ENCODE peak calls at places on chromosomes 11 and 22, in seven cellular contexts. One of them, this sample, is unnamed.

GRCh38 chr11:110184974-110185597 is 91.9 kb downstream of the ZC3H12C start:
- DNase-seq in ovary: peak
- DNase-seq in fibroblast of mammary gland: peak
- DNase-seq in brain microvascular endothelial cell: peak
- DNase-seq in AG04450: no peak
- DNase-seq in sigmoid colon: no peak
- DNase-seq in A549: no peak
- DNase-seq in this sample: peak

GRCh38 chr11:126416542-126417090 is 61.1 kb downstream of the ST3GAL4 start:
- DNase-seq in fibroblast of mammary gland: peak
- DNase-seq in sigmoid colon: peak
- DNase-seq in ovary: peak
- DNase-seq in AG04450: no peak
- DNase-seq in brain microvascular endothelial cell: peak
- DNase-seq in A549: no peak
- DNase-seq in this sample: peak

GRCh38 chr11:61189933-61190332 is 13.4 kb upstream of the PGA3 start:
- DNase-seq in ovary: no peak
- DNase-seq in fibroblast of mammary gland: no peak
- DNase-seq in sigmoid colon: no peak
- DNase-seq in brain microvascular endothelial cell: peak
- DNase-seq in AG04450: no peak
- DNase-seq in A549: no peak
- DNase-seq in this sample: no peak

GRCh38 chr22:30336752-30337460 is 10.2 kb upstream of the TBC1D10A start:
- DNase-seq in ovary: no peak
- DNase-seq in fibroblast of mammary gland: no peak
- DNase-seq in brain microvascular endothelial cell: no peak
- DNase-seq in sigmoid colon: no peak
- DNase-seq in A549: no peak
- DNase-seq in AG04450: no peak
- DNase-seq in this sample: no peak

GRCh38 chr11:110430267-110431211 is 791 bp downstream of the FDX1 start:
- DNase-seq in sigmoid colon: peak
- DNase-seq in A549: no peak
- DNase-seq in brain microvascular endothelial cell: no peak
- DNase-seq in ovary: peak
- DNase-seq in AG04450: no peak
- DNase-seq in fibroblast of mammary gland: peak
- DNase-seq in this sample: peak

GRCh38 chr22:42001706-42002105 is 3.1 kb downstream of the WBP2NL start:
- DNase-seq in A549: no peak
- DNase-seq in fibroblast of mammary gland: no peak
- DNase-seq in brain microvascular endothelial cell: no peak
- DNase-seq in ovary: no peak
- DNase-seq in AG04450: no peak
- DNase-seq in sigmoid colon: no peak
- DNase-seq in this sample: no peak

GRCh38 chr22:26970809-26971394 is 313.5 kb downstream of the MIAT start:
- DNase-seq in A549: no peak
- DNase-seq in fibroblast of mammary gland: no peak
- DNase-seq in ovary: no peak
- DNase-seq in sigmoid colon: no peak
- DNase-seq in AG04450: no peak
- DNase-seq in brain microvascular endothelial cell: no peak
- DNase-seq in this sample: no peak

GRCh38 chr11:102197759-102198158 is 87.5 kb downstream of the YAP1 start:
- DNase-seq in AG04450: no peak
- DNase-seq in brain microvascular endothelial cell: no peak
- DNase-seq in A549: no peak
- DNase-seq in ovary: no peak
- DNase-seq in sigmoid colon: no peak
- DNase-seq in fibroblast of mammary gland: no peak
- DNase-seq in this sample: no peak

GRCh38 chr11:32891657-32892354 is 805 bp upstream of the QSER1 start:
- DNase-seq in AG04450: no peak
- DNase-seq in brain microvascular endothelial cell: no peak
- DNase-seq in sigmoid colon: no peak
- DNase-seq in A549: peak
- DNase-seq in fibroblast of mammary gland: peak
- DNase-seq in ovary: no peak
- DNase-seq in this sample: peak

GRCh38 chr11:24496728-24497396 is at the start of gene LUZP2:
- DNase-seq in fibroblast of mammary gland: no peak
- DNase-seq in A549: no peak
- DNase-seq in AG04450: no peak
- DNase-seq in brain microvascular endothelial cell: peak
- DNase-seq in sigmoid colon: no peak
- DNase-seq in ovary: no peak
- DNase-seq in this sample: peak

GRCh38 chr22:40560551-40560950 is 76.0 kb downstream of the MRTFA start:
- DNase-seq in brain microvascular endothelial cell: peak
- DNase-seq in A549: no peak
- DNase-seq in fibroblast of mammary gland: peak
- DNase-seq in AG04450: peak
- DNase-seq in ovary: no peak
- DNase-seq in sigmoid colon: no peak
- DNase-seq in this sample: peak

GRCh38 chr11:405323-405975 is 9.3 kb downstream of the SIGIRR start:
- DNase-seq in A549: no peak
- DNase-seq in ovary: no peak
- DNase-seq in fibroblast of mammary gland: peak
- DNase-seq in sigmoid colon: peak
- DNase-seq in brain microvascular endothelial cell: no peak
- DNase-seq in AG04450: no peak
- DNase-seq in this sample: peak

GRCh38 chr22:35380537-35381423 is at the start of gene HMOX1:
- DNase-seq in AG04450: peak
- DNase-seq in ovary: peak
- DNase-seq in A549: peak
- DNase-seq in brain microvascular endothelial cell: peak
- DNase-seq in fibroblast of mammary gland: peak
- DNase-seq in sigmoid colon: peak
- DNase-seq in this sample: peak

GRCh38 chr11:56783448-56784041 is 35.0 kb upstream of the OR9G4 start:
- DNase-seq in A549: peak
- DNase-seq in fibroblast of mammary gland: peak
- DNase-seq in sigmoid colon: no peak
- DNase-seq in AG04450: peak
- DNase-seq in ovary: no peak
- DNase-seq in brain microvascular endothelial cell: peak
- DNase-seq in this sample: peak

GRCh38 chr11:85647078-85647477 is 689 bp upstream of the TMEM126A start:
- DNase-seq in fibroblast of mammary gland: no peak
- DNase-seq in ovary: no peak
- DNase-seq in A549: no peak
- DNase-seq in sigmoid colon: no peak
- DNase-seq in brain microvascular endothelial cell: no peak
- DNase-seq in AG04450: no peak
- DNase-seq in this sample: no peak

GRCh38 chr11:69301033-69301490 is 7.1 kb downstream of the MYEOV start:
- DNase-seq in brain microvascular endothelial cell: no peak
- DNase-seq in AG04450: no peak
- DNase-seq in A549: no peak
- DNase-seq in ovary: no peak
- DNase-seq in fibroblast of mammary gland: no peak
- DNase-seq in sigmoid colon: no peak
- DNase-seq in this sample: no peak

GRCh38 chr11:116960916-116961315 is 123.5 kb upstream of the APOA1 start:
- DNase-seq in ovary: no peak
- DNase-seq in fibroblast of mammary gland: peak
- DNase-seq in A549: no peak
- DNase-seq in sigmoid colon: no peak
- DNase-seq in AG04450: no peak
- DNase-seq in brain microvascular endothelial cell: peak
- DNase-seq in this sample: peak

GRCh38 chr11:129117595-129118350 is 74.4 kb downstream of the ARHGAP32 start:
- DNase-seq in AG04450: peak
- DNase-seq in ovary: peak
- DNase-seq in sigmoid colon: no peak
- DNase-seq in fibroblast of mammary gland: peak
- DNase-seq in brain microvascular endothelial cell: peak
- DNase-seq in A549: peak
- DNase-seq in this sample: peak

GRCh38 chr22:45717787-45718186 is 46.2 kb downstream of the ATXN10 start:
- DNase-seq in A549: no peak
- DNase-seq in brain microvascular endothelial cell: no peak
- DNase-seq in AG04450: peak
- DNase-seq in sigmoid colon: no peak
- DNase-seq in fibroblast of mammary gland: peak
- DNase-seq in ovary: no peak
- DNase-seq in this sample: peak

GRCh38 chr11:369336-370018 is at the start of gene B4GALNT4:
- DNase-seq in AG04450: no peak
- DNase-seq in fibroblast of mammary gland: no peak
- DNase-seq in A549: peak
- DNase-seq in ovary: peak
- DNase-seq in brain microvascular endothelial cell: no peak
- DNase-seq in sigmoid colon: no peak
- DNase-seq in this sample: peak

GRCh38 chr11:26443617-26444016 is 111.7 kb downstream of the ANO3 start:
- DNase-seq in A549: no peak
- DNase-seq in AG04450: no peak
- DNase-seq in brain microvascular endothelial cell: no peak
- DNase-seq in fibroblast of mammary gland: no peak
- DNase-seq in sigmoid colon: no peak
- DNase-seq in ovary: no peak
- DNase-seq in this sample: no peak

GRCh38 chr11:110196884-110197420 is 99.5 kb downstream of the RDX start:
- DNase-seq in AG04450: no peak
- DNase-seq in ovary: no peak
- DNase-seq in brain microvascular endothelial cell: no peak
- DNase-seq in A549: no peak
- DNase-seq in sigmoid colon: no peak
- DNase-seq in fibroblast of mammary gland: no peak
- DNase-seq in this sample: no peak

GRCh38 chr11:111846063-111846462 is 25.3 kb downstream of the ALG9 start:
- DNase-seq in brain microvascular endothelial cell: peak
- DNase-seq in sigmoid colon: no peak
- DNase-seq in A549: no peak
- DNase-seq in AG04450: no peak
- DNase-seq in fibroblast of mammary gland: peak
- DNase-seq in ovary: no peak
- DNase-seq in this sample: peak

GRCh38 chr22:33883961-33884808 is 36.1 kb downstream of the LARGE1 start:
- DNase-seq in ovary: no peak
- DNase-seq in A549: no peak
- DNase-seq in fibroblast of mammary gland: no peak
- DNase-seq in brain microvascular endothelial cell: no peak
- DNase-seq in sigmoid colon: no peak
- DNase-seq in AG04450: no peak
- DNase-seq in this sample: no peak

GRCh38 chr22:20180640-20181039 is 29.8 kb upstream of the CCDC188 start:
- DNase-seq in ovary: no peak
- DNase-seq in A549: no peak
- DNase-seq in sigmoid colon: no peak
- DNase-seq in fibroblast of mammary gland: no peak
- DNase-seq in AG04450: no peak
- DNase-seq in brain microvascular endothelial cell: no peak
- DNase-seq in this sample: no peak
- TF ChIP-seq CTCF in ovary: no peak
- TF ChIP-seq CTCF in A549: no peak
- TF ChIP-seq CTCF in sigmoid colon: no peak
- TF ChIP-seq CTCF in fibroblast of mammary gland: no peak
- TF ChIP-seq CTCF in AG04450: no peak
- TF ChIP-seq CTCF in brain microvascular endothelial cell: no peak
- TF ChIP-seq CTCF in this sample: no peak

DNA sequence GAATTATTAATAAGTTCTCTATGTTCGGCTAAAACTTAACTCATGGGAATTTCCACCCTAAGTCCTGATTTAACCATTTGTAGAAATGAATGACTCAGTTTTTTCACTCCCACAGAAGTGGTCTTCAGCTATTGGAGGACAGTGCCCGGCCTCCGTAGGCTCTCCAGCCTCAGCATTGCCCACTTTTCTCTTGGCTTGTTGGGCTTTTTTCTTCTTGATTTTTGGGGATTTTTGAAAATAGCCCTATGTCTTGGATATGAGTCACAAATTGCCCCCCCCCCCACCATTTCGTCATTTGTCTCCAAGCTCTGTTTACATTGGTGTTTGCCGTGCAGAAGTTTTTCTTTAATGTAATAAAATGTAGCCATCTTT is 66.7 kb downstream of the PACS1 start:
- DNase-seq in ovary: no peak
- DNase-seq in brain microvascular endothelial cell: peak
- DNase-seq in A549: peak
- DNase-seq in fibroblast of mammary gland: peak
- DNase-seq in sigmoid colon: no peak
- DNase-seq in AG04450: no peak
- DNase-seq in this sample: peak
- H3K4me3 ChIP-seq in ovary: no peak
- H3K4me3 ChIP-seq in brain microvascular endothelial cell: no peak
- H3K4me3 ChIP-seq in A549: peak
- H3K4me3 ChIP-seq in fibroblast of mammary gland: no peak
- H3K4me3 ChIP-seq in sigmoid colon: no peak
- H3K4me3 ChIP-seq in AG04450: no peak
- H3K4me3 ChIP-seq in this sample: no peak

GRCh38 chr11:74123008-74123448 is 47.8 kb downstream of the C2CD3 start:
- DNase-seq in ovary: no peak
- DNase-seq in fibroblast of mammary gland: no peak
- DNase-seq in AG04450: no peak
- DNase-seq in A549: peak
- DNase-seq in brain microvascular endothelial cell: no peak
- DNase-seq in sigmoid colon: no peak
- DNase-seq in this sample: peak
- TF ChIP-seq CTCF in ovary: no peak
- TF ChIP-seq CTCF in fibroblast of mammary gland: no peak
- TF ChIP-seq CTCF in AG04450: peak
- TF ChIP-seq CTCF in A549: no peak
- TF ChIP-seq CTCF in brain microvascular endothelial cell: no peak
- TF ChIP-seq CTCF in sigmoid colon: no peak
- TF ChIP-seq CTCF in this sample: peak

DNA sequence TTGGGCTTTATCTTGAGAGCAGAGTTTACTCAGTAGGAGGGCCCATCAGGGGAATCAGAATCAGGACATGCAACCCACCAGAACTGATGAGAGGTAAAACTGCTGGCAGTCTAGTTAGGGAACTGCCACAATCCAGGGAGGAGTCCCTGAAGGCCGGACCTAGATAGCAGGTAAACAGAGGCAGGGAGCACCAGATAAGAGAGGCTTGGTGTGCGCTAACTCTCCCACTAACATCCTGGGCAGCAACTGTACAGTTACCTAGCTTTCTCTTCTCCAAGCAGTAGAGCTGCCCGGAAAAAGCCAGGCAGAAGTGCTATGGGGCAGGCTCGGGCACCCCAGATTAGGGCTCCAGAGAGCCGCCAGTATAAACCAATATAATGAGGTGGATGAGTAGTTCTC is 865 bp upstream of the AMOTL1 start:
- DNase-seq in AG04450: no peak
- DNase-seq in brain microvascular endothelial cell: no peak
- DNase-seq in A549: no peak
- DNase-seq in fibroblast of mammary gland: no peak
- DNase-seq in sigmoid colon: no peak
- DNase-seq in ovary: no peak
- DNase-seq in this sample: no peak
- H3K4me3 ChIP-seq in AG04450: no peak
- H3K4me3 ChIP-seq in brain microvascular endothelial cell: no peak
- H3K4me3 ChIP-seq in A549: no peak
- H3K4me3 ChIP-seq in fibroblast of mammary gland: no peak
- H3K4me3 ChIP-seq in sigmoid colon: peak
- H3K4me3 ChIP-seq in ovary: no peak
- H3K4me3 ChIP-seq in this sample: no peak

GRCh38 chr22:31836010-31836409 is 82.2 kb downstream of the DEPDC5 start:
- DNase-seq in sigmoid colon: no peak
- DNase-seq in AG04450: no peak
- DNase-seq in A549: no peak
- DNase-seq in fibroblast of mammary gland: no peak
- DNase-seq in ovary: no peak
- DNase-seq in brain microvascular endothelial cell: no peak
- DNase-seq in this sample: no peak
- TF ChIP-seq CTCF in sigmoid colon: no peak
- TF ChIP-seq CTCF in AG04450: no peak
- TF ChIP-seq CTCF in A549: no peak
- TF ChIP-seq CTCF in fibroblast of mammary gland: no peak
- TF ChIP-seq CTCF in ovary: no peak
- TF ChIP-seq CTCF in brain microvascular endothelial cell: peak
- TF ChIP-seq CTCF in this sample: no peak